ENCODE peak calls at places on chromosomes 5 and 9, in five cellular contexts. One of them, this sample, is unnamed.

GRCh38 chr5:173633304-173633703 is 16.9 kb upstream of the BOD1 start:
- DNase-seq in GM03348: no peak
- DNase-seq in GM04504: no peak
- DNase-seq in fibroblast of lung: no peak
- DNase-seq in activated CD4-positive, alpha-beta memory T cell treated with anti-CD3 and anti-CD28 coated beads, Interleukin-2, amount 10 ng/mL, durations not matched to agents 7 days and 5 days: no peak
- DNase-seq in this sample: no peak

GRCh38 chr5:43041131-43041668 is 1.1 kb upstream of the ANXA2R start:
- DNase-seq in GM03348: no peak
- DNase-seq in GM04504: peak; percentile 61
- DNase-seq in fibroblast of lung: no peak
- DNase-seq in activated CD4-positive, alpha-beta memory T cell treated with anti-CD3 and anti-CD28 coated beads, Interleukin-2, amount 10 ng/mL, durations not matched to agents 7 days and 5 days: peak; percentile 57
- DNase-seq in this sample: no peak

GRCh38 chr5:82352146-82352791 is 74.1 kb upstream of the RPS23 start:
- DNase-seq in GM03348: no peak
- DNase-seq in GM04504: no peak
- DNase-seq in fibroblast of lung: peak; percentile 53
- DNase-seq in activated CD4-positive, alpha-beta memory T cell treated with anti-CD3 and anti-CD28 coated beads, Interleukin-2, amount 10 ng/mL, durations not matched to agents 7 days and 5 days: no peak
- DNase-seq in this sample: no peak

GRCh38 chr5:179793470-179794139 is at the start of gene LTC4S:
- DNase-seq in GM03348: peak; percentile 85
- DNase-seq in GM04504: peak; percentile 38
- DNase-seq in fibroblast of lung: peak; percentile 73
- DNase-seq in activated CD4-positive, alpha-beta memory T cell treated with anti-CD3 and anti-CD28 coated beads, Interleukin-2, amount 10 ng/mL, durations not matched to agents 7 days and 5 days: peak; percentile 68
- DNase-seq in this sample: no peak

GRCh38 chr9:121340676-121341392 is 29.2 kb downstream of the STOM start:
- DNase-seq in GM03348: no peak
- DNase-seq in GM04504: no peak
- DNase-seq in fibroblast of lung: no peak
- DNase-seq in activated CD4-positive, alpha-beta memory T cell treated with anti-CD3 and anti-CD28 coated beads, Interleukin-2, amount 10 ng/mL, durations not matched to agents 7 days and 5 days: no peak
- DNase-seq in this sample: no peak

GRCh38 chr5:170542691-170543275 is 39.0 kb downstream of the KCNIP1 start:
- DNase-seq in GM03348: no peak
- DNase-seq in GM04504: no peak
- DNase-seq in fibroblast of lung: no peak
- DNase-seq in activated CD4-positive, alpha-beta memory T cell treated with anti-CD3 and anti-CD28 coated beads, Interleukin-2, amount 10 ng/mL, durations not matched to agents 7 days and 5 days: no peak
- DNase-seq in this sample: no peak

GRCh38 chr9:125233678-125234077 is 7.5 kb downstream of the HSPA5 start:
- DNase-seq in GM03348: peak; percentile 82
- DNase-seq in GM04504: peak; percentile 96
- DNase-seq in fibroblast of lung: peak; percentile 99
- DNase-seq in activated CD4-positive, alpha-beta memory T cell treated with anti-CD3 and anti-CD28 coated beads, Interleukin-2, amount 10 ng/mL, durations not matched to agents 7 days and 5 days: no peak
- DNase-seq in this sample: no peak

GRCh38 chr5:17118631-17119030 is 98.8 kb upstream of the BASP1 start:
- DNase-seq in GM03348: peak; percentile 81
- DNase-seq in GM04504: peak; percentile 80
- DNase-seq in fibroblast of lung: peak; percentile 95
- DNase-seq in activated CD4-positive, alpha-beta memory T cell treated with anti-CD3 and anti-CD28 coated beads, Interleukin-2, amount 10 ng/mL, durations not matched to agents 7 days and 5 days: no peak
- DNase-seq in this sample: no peak

GRCh38 chr5:137735531-137736284 is at the start of gene KLHL3:
- DNase-seq in GM03348: peak; percentile 50
- DNase-seq in GM04504: no peak
- DNase-seq in fibroblast of lung: peak; percentile 63
- DNase-seq in activated CD4-positive, alpha-beta memory T cell treated with anti-CD3 and anti-CD28 coated beads, Interleukin-2, amount 10 ng/mL, durations not matched to agents 7 days and 5 days: peak; percentile 31
- DNase-seq in this sample: no peak

GRCh38 chr5:62457071-62457470 is 44.5 kb downstream of the IPO11 start:
- DNase-seq in GM03348: peak; percentile 23
- DNase-seq in GM04504: no peak
- DNase-seq in fibroblast of lung: no peak
- DNase-seq in activated CD4-positive, alpha-beta memory T cell treated with anti-CD3 and anti-CD28 coated beads, Interleukin-2, amount 10 ng/mL, durations not matched to agents 7 days and 5 days: no peak
- DNase-seq in this sample: no peak

GRCh38 chr5:146164382-146164781 is 18.1 kb downstream of the LARS1 start:
- DNase-seq in GM03348: no peak
- DNase-seq in GM04504: no peak
- DNase-seq in fibroblast of lung: no peak
- DNase-seq in activated CD4-positive, alpha-beta memory T cell treated with anti-CD3 and anti-CD28 coated beads, Interleukin-2, amount 10 ng/mL, durations not matched to agents 7 days and 5 days: no peak
- DNase-seq in this sample: no peak

GRCh38 chr5:150639751-150640150 is 709 bp upstream of the SYNPO start:
- DNase-seq in GM03348: no peak
- DNase-seq in GM04504: no peak
- DNase-seq in fibroblast of lung: no peak
- DNase-seq in activated CD4-positive, alpha-beta memory T cell treated with anti-CD3 and anti-CD28 coated beads, Interleukin-2, amount 10 ng/mL, durations not matched to agents 7 days and 5 days: no peak
- DNase-seq in this sample: no peak

GRCh38 chr5:59042201-59042600 is 459.3 kb downstream of the RAB3C start:
- DNase-seq in GM03348: peak; percentile 24
- DNase-seq in GM04504: no peak
- DNase-seq in fibroblast of lung: peak; percentile 91
- DNase-seq in activated CD4-positive, alpha-beta memory T cell treated with anti-CD3 and anti-CD28 coated beads, Interleukin-2, amount 10 ng/mL, durations not matched to agents 7 days and 5 days: no peak
- DNase-seq in this sample: no peak

GRCh38 chr5:175351126-175351525 is 92.9 kb downstream of the DRD1 start:
- DNase-seq in GM03348: no peak
- DNase-seq in GM04504: no peak
- DNase-seq in fibroblast of lung: no peak
- DNase-seq in activated CD4-positive, alpha-beta memory T cell treated with anti-CD3 and anti-CD28 coated beads, Interleukin-2, amount 10 ng/mL, durations not matched to agents 7 days and 5 days: no peak
- DNase-seq in this sample: no peak

GRCh38 chr5:19880859-19881436 is 107.1 kb downstream of the CDH18 start:
- DNase-seq in GM03348: no peak
- DNase-seq in GM04504: no peak
- DNase-seq in fibroblast of lung: no peak
- DNase-seq in activated CD4-positive, alpha-beta memory T cell treated with anti-CD3 and anti-CD28 coated beads, Interleukin-2, amount 10 ng/mL, durations not matched to agents 7 days and 5 days: no peak
- DNase-seq in this sample: no peak

GRCh38 chr9:96519726-96520125 is 69.8 kb downstream of the HABP4 start:
- DNase-seq in GM03348: no peak
- DNase-seq in GM04504: no peak
- DNase-seq in fibroblast of lung: no peak
- DNase-seq in activated CD4-positive, alpha-beta memory T cell treated with anti-CD3 and anti-CD28 coated beads, Interleukin-2, amount 10 ng/mL, durations not matched to agents 7 days and 5 days: no peak
- DNase-seq in this sample: no peak

GRCh38 chr9:69745716-69746538 is 13.9 kb downstream of the PTAR1 start:
- DNase-seq in GM03348: peak; percentile 23
- DNase-seq in GM04504: no peak
- DNase-seq in fibroblast of lung: peak; percentile 19
- DNase-seq in activated CD4-positive, alpha-beta memory T cell treated with anti-CD3 and anti-CD28 coated beads, Interleukin-2, amount 10 ng/mL, durations not matched to agents 7 days and 5 days: no peak
- DNase-seq in this sample: no peak

GRCh38 chr9:129458663-129459549 is 162.0 kb downstream of the C9orf50 start:
- DNase-seq in GM03348: peak; percentile 34
- DNase-seq in GM04504: no peak
- DNase-seq in fibroblast of lung: no peak
- DNase-seq in activated CD4-positive, alpha-beta memory T cell treated with anti-CD3 and anti-CD28 coated beads, Interleukin-2, amount 10 ng/mL, durations not matched to agents 7 days and 5 days: no peak
- DNase-seq in this sample: no peak

GRCh38 chr9:134634190-134634589 is 7.4 kb upstream of the COL5A1 start:
- DNase-seq in GM03348: no peak
- DNase-seq in GM04504: no peak
- DNase-seq in fibroblast of lung: no peak
- DNase-seq in activated CD4-positive, alpha-beta memory T cell treated with anti-CD3 and anti-CD28 coated beads, Interleukin-2, amount 10 ng/mL, durations not matched to agents 7 days and 5 days: no peak
- DNase-seq in this sample: no peak

GRCh38 chr9:115132648-115133047 is 14.7 kb upstream of the TNC start:
- DNase-seq in GM03348: peak; percentile 43
- DNase-seq in GM04504: no peak
- DNase-seq in fibroblast of lung: peak; percentile 69
- DNase-seq in activated CD4-positive, alpha-beta memory T cell treated with anti-CD3 and anti-CD28 coated beads, Interleukin-2, amount 10 ng/mL, durations not matched to agents 7 days and 5 days: no peak
- DNase-seq in this sample: no peak

GRCh38 chr9:109903515-109904138 is 123.6 kb downstream of the PALM2AKAP2 start:
- DNase-seq in GM03348: peak; percentile 80
- DNase-seq in GM04504: no peak
- DNase-seq in fibroblast of lung: peak; percentile 70
- DNase-seq in activated CD4-positive, alpha-beta memory T cell treated with anti-CD3 and anti-CD28 coated beads, Interleukin-2, amount 10 ng/mL, durations not matched to agents 7 days and 5 days: peak; percentile 72
- DNase-seq in this sample: peak; percentile 11

GRCh38 chr5:54742417-54742889 is 224.9 kb downstream of the SNX18 start:
- DNase-seq in GM03348: peak; percentile 62
- DNase-seq in GM04504: no peak
- DNase-seq in fibroblast of lung: peak; percentile 84
- DNase-seq in activated CD4-positive, alpha-beta memory T cell treated with anti-CD3 and anti-CD28 coated beads, Interleukin-2, amount 10 ng/mL, durations not matched to agents 7 days and 5 days: no peak
- DNase-seq in this sample: no peak

GRCh38 chr9:36328798-36329411 is 70.7 kb upstream of the GNE start:
- DNase-seq in GM03348: peak; percentile 76
- DNase-seq in GM04504: peak; percentile 44
- DNase-seq in fibroblast of lung: peak; percentile 57
- DNase-seq in activated CD4-positive, alpha-beta memory T cell treated with anti-CD3 and anti-CD28 coated beads, Interleukin-2, amount 10 ng/mL, durations not matched to agents 7 days and 5 days: peak; percentile 38
- DNase-seq in this sample: peak; percentile 29

GRCh38 chr5:72292411-72292810 is 27.6 kb downstream of the MRPS27 start:
- DNase-seq in GM03348: no peak
- DNase-seq in GM04504: no peak
- DNase-seq in fibroblast of lung: no peak
- DNase-seq in activated CD4-positive, alpha-beta memory T cell treated with anti-CD3 and anti-CD28 coated beads, Interleukin-2, amount 10 ng/mL, durations not matched to agents 7 days and 5 days: no peak
- DNase-seq in this sample: no peak